ENCODE peak calls at places on chromosome 15, in four cellular contexts. M is keratinocyte, D is K562, P is IMR-90. L is an unnamed sample. For H3K9me1, the result is how much of the 10 kb centered on the place peaks cover.

GRCh38 chr15:67091073-67091965 is 25.9 kb downstream of the SMAD3 start:
- DNase-seq in M (peak), D (peak), P (peak), L (peak)

GRCh38 chr15:77856718-77857346 is 220.7 kb downstream of the TBC1D2B start:
- DNase-seq in M (no peak), D (no peak), P (no peak), L (no peak)

GRCh38 chr15:82047493-82048446 is 2.0 kb upstream of the MEX3B start:
- DNase-seq in M (no peak), D (no peak), P (peak), L (peak)

GRCh38 chr15:65400760-65401606 is 21.8 kb downstream of the IGDCC4 start:
- DNase-seq in M (no peak), D (peak), P (peak), L (peak)

GRCh38 chr15:66564136-66565041 is 1.4 kb downstream of the LCTL start:
- DNase-seq in M (peak), D (no peak), P (no peak), L (no peak)

GRCh38 chr15:74768099-74768770 is 13.6 kb upstream of the CSK start:
- DNase-seq in M (no peak), D (no peak), P (no peak), L (peak)

GRCh38 chr15:92077353-92078080 is 224.0 kb downstream of the SLCO3A1 start:
- DNase-seq in M (no peak), D (peak), P (peak), L (peak)

GRCh38 chr15:85778107-85778776 is 16.5 kb downstream of the KLHL25 start:
- DNase-seq in M (no peak), D (no peak), P (no peak), L (no peak)

GRCh38 chr15:73944161-73945099 is 18.2 kb downstream of the LOXL1 start:
- DNase-seq in M (no peak), D (no peak), P (no peak), L (no peak)

GRCh38 chr15:83248151-83248851 is 36.2 kb downstream of the BNC1 start:
- DNase-seq in M (no peak), D (peak), P (peak), L (peak)

GRCh38 chr15:82803793-82804574 is 1.9 kb downstream of the FSD2 start:
- DNase-seq in M (no peak), D (no peak), P (peak), L (no peak)

GRCh38 chr15:78045189-78045588 is 32.3 kb downstream of the TBC1D2B start:
- DNase-seq in M (no peak), D (no peak), P (no peak), L (no peak)

GRCh38 chr15:29522373-29523276 is 253.0 kb upstream of the NSMCE3 start:
- DNase-seq in M (no peak), D (no peak), P (no peak), L (no peak)

GRCh38 chr15:90789496-90789895 is 72.3 kb downstream of the BLM start:
- DNase-seq in M (no peak), D (no peak), P (no peak), L (no peak)

GRCh38 chr15:67267951-67268941 is 13.7 kb downstream of the IQCH start:
- DNase-seq in M (no peak), D (no peak), P (no peak), L (no peak)

GRCh38 chr15:57762302-57762701 is 55.8 kb downstream of the POLR2M start:
- DNase-seq in M (no peak), D (no peak), P (no peak), L (no peak)

GRCh38 chr15:92907880-92908279 is 7.8 kb downstream of the CHD2 start:
- DNase-seq in M (no peak), D (no peak), P (peak), L (peak)

GRCh38 chr15:65806387-65806786 is 14.3 kb upstream of the DENND4A start:
- DNase-seq in M (no peak), D (no peak), P (no peak), L (no peak)

GRCh38 chr15:27768731-27769510 is 330.2 kb downstream of the OCA2 start:
- DNase-seq in M (no peak), D (no peak), P (no peak), L (no peak)

GRCh38 chr15:63517614-63518013 is 13.2 kb downstream of the USP3 start:
- DNase-seq in M (no peak), D (no peak), P (no peak), L (no peak)

GRCh38 chr15:73927476-73928240 is 1.4 kb downstream of the LOXL1 start:
- DNase-seq in M (no peak), D (peak), P (peak), L (peak)

GRCh38 chr15:33864360-33865075 is 103.8 kb upstream of the CHRM5 start:
- DNase-seq in M (no peak), D (no peak), P (peak), L (no peak)

GRCh38 chr15:77496710-77497107 is 76.0 kb downstream of the HMG20A start:
- DNase-seq in M (peak), D (peak), P (peak), L (peak)

GRCh38 chr15:92869263-92869940 is 30.7 kb upstream of the CHD2 start:
- DNase-seq in M (no peak), D (no peak), P (peak), L (no peak)

GRCh38 chr15:44566176-44566575 is 29.2 kb downstream of the EIF3J start:
- DNase-seq in M (no peak), D (no peak), P (no peak), L (no peak)

GRCh38 chr15:69031013-69032001 is 16.8 kb downstream of the NOX5 start:
- DNase-seq in M (no peak), D (peak), P (no peak), L (peak)

GRCh38 chr15:38487383-38487782 is 33.5 kb downstream of the FAM98B start:
- DNase-seq in M (no peak), D (no peak), P (no peak), L (no peak)

GRCh38 chr15:43872416-43873020 is 45.7 kb downstream of the WDR76 start:
- DNase-seq in M (peak), D (peak), P (peak), L (peak)

GRCh38 chr15:53110999-53111398 is 320.9 kb upstream of the ONECUT1 start:
- DNase-seq in M (no peak), D (no peak), P (no peak), L (no peak)

GRCh38 chr15:35448294-35448693 is 97.7 kb downstream of the DPH6 start:
- DNase-seq in M (no peak), D (no peak), P (peak), L (no peak)

GRCh38 chr15:101039461-101039860 is 120.3 kb downstream of the LRRK1 start:
- DNase-seq in M (no peak), D (no peak), P (peak), L (peak)

GRCh38 chr15:31197497-31198414 is 96.2 kb upstream of the TRPM1 start:
- DNase-seq in M (no peak), D (peak), P (no peak), L (peak)

GRCh38 chr15:101539492-101539891 is 50.0 kb upstream of the PCSK6 start:
- DNase-seq in M (no peak), D (no peak), P (no peak), L (no peak)

GRCh38 chr15:55661431-55661830 is 73.3 kb upstream of the PYGO1 start:
- DNase-seq in M (no peak), D (no peak), P (peak), L (peak)

GRCh38 chr15:79592126-79592525 is 160.0 kb downstream of the MINAR1 start:
- DNase-seq in M (no peak), D (no peak), P (no peak), L (no peak)

GRCh38 chr15:72782274-72782992 is 1.1 kb downstream of the ADPGK start:
- DNase-seq in M (no peak), D (peak), P (no peak), L (no peak)

GRCh38 chr15:58457466-58457965 is 25.7 kb downstream of the LIPC start:
- DNase-seq in M (no peak), D (no peak), P (peak), L (no peak)

GRCh38 chr15:84937144-84937543 is 44.5 kb upstream of the PDE8A start:
- DNase-seq in M (no peak), D (peak), P (peak), L (no peak)

GRCh38 chr15:54273928-54274327 is 295.7 kb downstream of the UNC13C start:
- DNase-seq in M (no peak), D (no peak), P (no peak), L (no peak)

GRCh38 chr15:68314563-68314962 is 37.0 kb downstream of the FEM1B start:
- DNase-seq in M (no peak), D (no peak), P (peak), L (no peak)

GRCh38 chr15:51237816-51238215 is 100.6 kb downstream of the CYP19A1 start:
- DNase-seq in M (no peak), D (no peak), P (no peak), L (no peak)

GRCh38 chr15:51245628-51246027 is 92.8 kb downstream of the CYP19A1 start:
- DNase-seq in M (no peak), D (no peak), P (no peak), L (no peak)

GRCh38 chr15:51240066-51240465 is 98.3 kb downstream of the CYP19A1 start:
- DNase-seq in M (no peak), D (no peak), P (no peak), L (no peak)

GRCh38 chr15:51244366-51244977 is 93.9 kb downstream of the CYP19A1 start:
- DNase-seq in M (no peak), D (no peak), P (peak), L (no peak)

GRCh38 chr15:51243774-51244173 is 94.6 kb downstream of the CYP19A1 start:
- DNase-seq in M (no peak), D (no peak), P (peak), L (no peak)
- H3K9me1 ChIP-seq in M (under half), D (under half), P (under half), L (under half)

GRCh38 chr15:48374472-48374871 is 43.2 kb downstream of the DUT start:
- DNase-seq in M (no peak), D (no peak), P (peak), L (no peak)
- H3K9me1 ChIP-seq in M (under half), D (under half), P (under half), L (under half)

GRCh38 chr15:70195808-70196304 is 98.1 kb upstream of the TLE3 start:
- DNase-seq in M (no peak), D (peak), P (peak), L (no peak)
- H3K9me1 ChIP-seq in M (under half), D (under half), P (under half), L (under half)

DNA sequence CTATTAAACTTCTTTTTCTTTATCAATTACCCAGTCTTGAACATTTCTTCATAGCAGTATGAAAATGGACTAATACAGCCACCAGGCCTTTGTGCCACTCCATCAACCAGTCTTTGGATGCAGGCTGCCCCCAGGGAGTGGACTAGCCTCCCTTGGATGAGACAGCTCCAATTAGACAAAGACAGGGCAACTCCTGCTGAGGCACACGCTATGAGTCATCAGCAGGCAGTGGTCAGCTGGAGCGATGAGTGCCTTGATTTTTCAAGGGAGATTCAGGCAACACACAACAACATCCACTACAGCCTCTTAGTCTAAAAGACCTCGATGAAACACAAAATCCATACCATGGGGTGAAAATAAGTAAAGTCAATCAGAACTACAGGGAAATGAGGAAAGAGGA is 160.1 kb downstream of the ARRDC4 start:
- DNase-seq in M (peak), D (no peak), P (no peak), L (no peak)
- H3K9me1 ChIP-seq in M (under half), D (under half), P (under half), L (under half)

GRCh38 chr15:99873451-99873850 is 140.2 kb upstream of the LYSMD4 start:
- DNase-seq in M (no peak), D (no peak), P (no peak), L (no peak)
- H3K9me1 ChIP-seq in M (under half), D (under half), P (under half), L (under half)

GRCh38 chr15:71708052-71708432 is 102.3 kb upstream of the NR2E3 start:
- DNase-seq in M (no peak), D (no peak), P (no peak), L (no peak)
- H3K9me1 ChIP-seq in M (under half), D (under half), P (under half), L (under half)